ENCODE peak calls at places on chromosomes 1 and 21, in ten cellular contexts. One of them, this sample, is unnamed.

GRCh38 chr1:104402178-104402577 is 652.5 kb downstream of the AMY1C start:
- DNase-seq in CD8-positive, alpha-beta T cell: no peak
- DNase-seq in NB4: no peak
- DNase-seq in sigmoid colon: no peak
- DNase-seq in AG04449: no peak
- DNase-seq in CD8-positive, alpha-beta memory T cell: no peak
- DNase-seq in right atrium auricular region: no peak
- DNase-seq in HFF-Myc: no peak
- DNase-seq in cardiac muscle cell: no peak
- DNase-seq in transverse colon: no peak
- DNase-seq in this sample: no peak

GRCh38 chr1:155253797-155254196 is 1.5 kb downstream of the ENTREP3 start:
- DNase-seq in CD8-positive, alpha-beta T cell: no peak
- DNase-seq in NB4: no peak
- DNase-seq in sigmoid colon: no peak
- DNase-seq in AG04449: no peak
- DNase-seq in CD8-positive, alpha-beta memory T cell: no peak
- DNase-seq in right atrium auricular region: no peak
- DNase-seq in HFF-Myc: no peak
- DNase-seq in cardiac muscle cell: no peak
- DNase-seq in transverse colon: no peak
- DNase-seq in this sample: no peak

GRCh38 chr1:40312238-40313205 is 4.6 kb downstream of the COL9A2 start:
- DNase-seq in CD8-positive, alpha-beta T cell: no peak
- DNase-seq in NB4: peak
- DNase-seq in sigmoid colon: no peak
- DNase-seq in AG04449: no peak
- DNase-seq in CD8-positive, alpha-beta memory T cell: no peak
- DNase-seq in right atrium auricular region: no peak
- DNase-seq in HFF-Myc: no peak
- DNase-seq in cardiac muscle cell: no peak
- DNase-seq in transverse colon: peak
- DNase-seq in this sample: no peak

GRCh38 chr1:178870944-178871343 is at the start of gene ANGPTL1:
- DNase-seq in CD8-positive, alpha-beta T cell: no peak
- DNase-seq in NB4: peak
- DNase-seq in sigmoid colon: no peak
- DNase-seq in AG04449: no peak
- DNase-seq in CD8-positive, alpha-beta memory T cell: no peak
- DNase-seq in right atrium auricular region: no peak
- DNase-seq in HFF-Myc: peak
- DNase-seq in cardiac muscle cell: peak
- DNase-seq in transverse colon: no peak
- DNase-seq in this sample: no peak

GRCh38 chr21:45514311-45515021 is 27.8 kb downstream of the SLC19A1 start:
- DNase-seq in CD8-positive, alpha-beta T cell: peak
- DNase-seq in NB4: no peak
- DNase-seq in sigmoid colon: peak
- DNase-seq in AG04449: no peak
- DNase-seq in CD8-positive, alpha-beta memory T cell: peak
- DNase-seq in right atrium auricular region: no peak
- DNase-seq in HFF-Myc: no peak
- DNase-seq in cardiac muscle cell: no peak
- DNase-seq in transverse colon: no peak
- DNase-seq in this sample: no peak

GRCh38 chr1:211017066-211017691 is 116.8 kb downstream of the KCNH1 start:
- DNase-seq in CD8-positive, alpha-beta T cell: no peak
- DNase-seq in NB4: no peak
- DNase-seq in sigmoid colon: no peak
- DNase-seq in AG04449: no peak
- DNase-seq in CD8-positive, alpha-beta memory T cell: no peak
- DNase-seq in right atrium auricular region: no peak
- DNase-seq in HFF-Myc: no peak
- DNase-seq in cardiac muscle cell: no peak
- DNase-seq in transverse colon: no peak
- DNase-seq in this sample: no peak

GRCh38 chr1:210364479-210364878 is 35.8 kb downstream of the HHAT start:
- DNase-seq in CD8-positive, alpha-beta T cell: no peak
- DNase-seq in NB4: no peak
- DNase-seq in sigmoid colon: no peak
- DNase-seq in AG04449: no peak
- DNase-seq in CD8-positive, alpha-beta memory T cell: no peak
- DNase-seq in right atrium auricular region: no peak
- DNase-seq in HFF-Myc: no peak
- DNase-seq in cardiac muscle cell: no peak
- DNase-seq in transverse colon: no peak
- DNase-seq in this sample: no peak

GRCh38 chr1:11053758-11054137 is 6.1 kb downstream of the SRM start:
- DNase-seq in CD8-positive, alpha-beta T cell: no peak
- DNase-seq in NB4: peak
- DNase-seq in sigmoid colon: no peak
- DNase-seq in AG04449: no peak
- DNase-seq in CD8-positive, alpha-beta memory T cell: no peak
- DNase-seq in right atrium auricular region: no peak
- DNase-seq in HFF-Myc: no peak
- DNase-seq in cardiac muscle cell: no peak
- DNase-seq in transverse colon: no peak
- DNase-seq in this sample: no peak

GRCh38 chr1:243598433-243598832 is 251.6 kb downstream of the AKT3 start:
- DNase-seq in CD8-positive, alpha-beta T cell: peak
- DNase-seq in NB4: peak
- DNase-seq in sigmoid colon: no peak
- DNase-seq in AG04449: peak
- DNase-seq in CD8-positive, alpha-beta memory T cell: peak
- DNase-seq in right atrium auricular region: no peak
- DNase-seq in HFF-Myc: peak
- DNase-seq in cardiac muscle cell: peak
- DNase-seq in transverse colon: no peak
- DNase-seq in this sample: peak

GRCh38 chr1:59295603-59296002 is 1.3 kb upstream of the FGGY start:
- DNase-seq in CD8-positive, alpha-beta T cell: no peak
- DNase-seq in NB4: no peak
- DNase-seq in sigmoid colon: no peak
- DNase-seq in AG04449: no peak
- DNase-seq in CD8-positive, alpha-beta memory T cell: no peak
- DNase-seq in right atrium auricular region: no peak
- DNase-seq in HFF-Myc: no peak
- DNase-seq in cardiac muscle cell: no peak
- DNase-seq in transverse colon: no peak
- DNase-seq in this sample: no peak

GRCh38 chr1:59296358-59297256 is at the start of gene FGGY:
- DNase-seq in CD8-positive, alpha-beta T cell: peak
- DNase-seq in NB4: peak
- DNase-seq in sigmoid colon: peak
- DNase-seq in AG04449: peak
- DNase-seq in CD8-positive, alpha-beta memory T cell: peak
- DNase-seq in right atrium auricular region: peak
- DNase-seq in HFF-Myc: peak
- DNase-seq in cardiac muscle cell: peak
- DNase-seq in transverse colon: peak
- DNase-seq in this sample: peak

GRCh38 chr1:59298710-59299346 is 1.9 kb downstream of the FGGY start:
- DNase-seq in CD8-positive, alpha-beta T cell: no peak
- DNase-seq in NB4: no peak
- DNase-seq in sigmoid colon: no peak
- DNase-seq in AG04449: no peak
- DNase-seq in CD8-positive, alpha-beta memory T cell: no peak
- DNase-seq in right atrium auricular region: no peak
- DNase-seq in HFF-Myc: no peak
- DNase-seq in cardiac muscle cell: no peak
- DNase-seq in transverse colon: no peak
- DNase-seq in this sample: no peak

GRCh38 chr1:59294423-59294822 is 2.5 kb upstream of the FGGY start:
- DNase-seq in CD8-positive, alpha-beta T cell: no peak
- DNase-seq in NB4: no peak
- DNase-seq in sigmoid colon: no peak
- DNase-seq in AG04449: no peak
- DNase-seq in CD8-positive, alpha-beta memory T cell: no peak
- DNase-seq in right atrium auricular region: no peak
- DNase-seq in HFF-Myc: no peak
- DNase-seq in cardiac muscle cell: no peak
- DNase-seq in transverse colon: no peak
- DNase-seq in this sample: no peak

DNA sequence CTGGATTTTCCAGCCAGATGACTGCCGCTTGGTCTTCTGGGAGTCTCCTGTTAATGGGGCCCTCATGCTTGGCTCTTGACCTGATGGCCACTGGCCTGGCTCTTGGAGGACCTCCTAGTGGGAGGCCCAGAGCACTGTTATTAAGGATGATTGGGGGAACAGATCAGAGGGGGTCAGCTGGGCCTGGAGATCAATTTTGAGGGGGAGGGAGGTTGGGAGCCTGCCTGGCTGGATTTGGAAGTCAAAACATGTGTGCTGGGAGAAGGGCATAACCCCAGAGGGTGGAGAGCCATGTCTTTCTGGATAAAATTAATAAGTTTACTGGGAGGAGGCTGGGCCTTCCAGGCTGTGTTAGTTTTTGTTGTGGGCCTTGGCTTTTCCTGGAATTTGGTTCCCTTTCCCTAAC is 1.3 kb downstream of the FGGY start:
- DNase-seq in CD8-positive, alpha-beta T cell: no peak
- DNase-seq in NB4: no peak
- DNase-seq in sigmoid colon: peak
- DNase-seq in AG04449: no peak
- DNase-seq in CD8-positive, alpha-beta memory T cell: no peak
- DNase-seq in right atrium auricular region: no peak
- DNase-seq in HFF-Myc: no peak
- DNase-seq in cardiac muscle cell: no peak
- DNase-seq in transverse colon: no peak
- DNase-seq in this sample: no peak
- H3K4me3 ChIP-seq in CD8-positive, alpha-beta T cell: no peak
- H3K4me3 ChIP-seq in NB4: no peak
- H3K4me3 ChIP-seq in sigmoid colon: no peak
- H3K4me3 ChIP-seq in AG04449: no peak
- H3K4me3 ChIP-seq in CD8-positive, alpha-beta memory T cell: no peak
- H3K4me3 ChIP-seq in right atrium auricular region: no peak
- H3K4me3 ChIP-seq in HFF-Myc: no peak
- H3K4me3 ChIP-seq in cardiac muscle cell: no peak
- H3K4me3 ChIP-seq in transverse colon: no peak
- H3K4me3 ChIP-seq in this sample: no peak

GRCh38 chr1:2290171-2290578 is 62.1 kb downstream of the SKI start:
- DNase-seq in CD8-positive, alpha-beta T cell: no peak
- DNase-seq in NB4: no peak
- DNase-seq in sigmoid colon: no peak
- DNase-seq in AG04449: no peak
- DNase-seq in CD8-positive, alpha-beta memory T cell: no peak
- DNase-seq in right atrium auricular region: no peak
- DNase-seq in HFF-Myc: no peak
- DNase-seq in cardiac muscle cell: no peak
- DNase-seq in transverse colon: no peak
- DNase-seq in this sample: no peak
- H3K4me3 ChIP-seq in CD8-positive, alpha-beta T cell: peak
- H3K4me3 ChIP-seq in NB4: no peak
- H3K4me3 ChIP-seq in sigmoid colon: peak
- H3K4me3 ChIP-seq in AG04449: no peak
- H3K4me3 ChIP-seq in CD8-positive, alpha-beta memory T cell: peak
- H3K4me3 ChIP-seq in right atrium auricular region: peak
- H3K4me3 ChIP-seq in HFF-Myc: no peak
- H3K4me3 ChIP-seq in cardiac muscle cell: no peak
- H3K4me3 ChIP-seq in transverse colon: no peak
- H3K4me3 ChIP-seq in this sample: peak

DNA sequence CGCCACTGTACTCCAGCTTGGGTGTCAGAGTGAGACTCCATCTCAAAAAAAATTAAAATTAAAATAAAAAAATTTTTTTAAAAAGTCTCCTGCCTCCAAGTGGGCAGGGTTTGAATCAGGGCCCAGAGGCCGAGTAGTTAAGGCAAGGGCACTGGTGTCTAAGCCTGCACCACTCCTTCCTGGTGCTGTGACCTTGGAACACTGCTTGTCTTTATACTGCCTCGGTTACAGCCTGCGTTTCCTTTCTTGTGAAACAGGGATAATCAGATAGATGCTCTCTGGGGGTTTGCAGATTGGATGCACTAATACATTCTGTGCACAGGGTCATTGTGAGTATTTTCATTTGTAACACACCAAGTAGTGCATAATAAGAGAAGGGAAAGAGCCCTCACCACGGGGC is 58.4 kb upstream of the EFHD2 start:
- DNase-seq in CD8-positive, alpha-beta T cell: no peak
- DNase-seq in NB4: no peak
- DNase-seq in sigmoid colon: no peak
- DNase-seq in AG04449: no peak
- DNase-seq in CD8-positive, alpha-beta memory T cell: no peak
- DNase-seq in right atrium auricular region: no peak
- DNase-seq in HFF-Myc: no peak
- DNase-seq in cardiac muscle cell: peak
- DNase-seq in transverse colon: peak
- DNase-seq in this sample: no peak
- H3K4me3 ChIP-seq in CD8-positive, alpha-beta T cell: no peak
- H3K4me3 ChIP-seq in NB4: no peak
- H3K4me3 ChIP-seq in sigmoid colon: no peak
- H3K4me3 ChIP-seq in AG04449: no peak
- H3K4me3 ChIP-seq in CD8-positive, alpha-beta memory T cell: no peak
- H3K4me3 ChIP-seq in right atrium auricular region: no peak
- H3K4me3 ChIP-seq in HFF-Myc: no peak
- H3K4me3 ChIP-seq in cardiac muscle cell: no peak
- H3K4me3 ChIP-seq in transverse colon: no peak
- H3K4me3 ChIP-seq in this sample: no peak

GRCh38 chr1:231332761-231333160 is 4.9 kb downstream of the EXOC8 start:
- DNase-seq in CD8-positive, alpha-beta T cell: no peak
- DNase-seq in NB4: no peak
- DNase-seq in sigmoid colon: no peak
- DNase-seq in AG04449: no peak
- DNase-seq in CD8-positive, alpha-beta memory T cell: no peak
- DNase-seq in right atrium auricular region: no peak
- DNase-seq in HFF-Myc: no peak
- DNase-seq in cardiac muscle cell: no peak
- DNase-seq in transverse colon: no peak
- DNase-seq in this sample: no peak
- H3K4me3 ChIP-seq in CD8-positive, alpha-beta T cell: no peak
- H3K4me3 ChIP-seq in NB4: peak
- H3K4me3 ChIP-seq in sigmoid colon: no peak
- H3K4me3 ChIP-seq in AG04449: no peak
- H3K4me3 ChIP-seq in CD8-positive, alpha-beta memory T cell: no peak
- H3K4me3 ChIP-seq in right atrium auricular region: no peak
- H3K4me3 ChIP-seq in HFF-Myc: peak
- H3K4me3 ChIP-seq in cardiac muscle cell: no peak
- H3K4me3 ChIP-seq in transverse colon: no peak
- H3K4me3 ChIP-seq in this sample: no peak

GRCh38 chr1:23196627-23197328 is 20.5 kb downstream of the HTR1D start:
- DNase-seq in CD8-positive, alpha-beta T cell: no peak
- DNase-seq in NB4: no peak
- DNase-seq in sigmoid colon: no peak
- DNase-seq in AG04449: peak
- DNase-seq in CD8-positive, alpha-beta memory T cell: no peak
- DNase-seq in right atrium auricular region: no peak
- DNase-seq in HFF-Myc: peak
- DNase-seq in cardiac muscle cell: peak
- DNase-seq in transverse colon: no peak
- DNase-seq in this sample: no peak
- H3K4me3 ChIP-seq in CD8-positive, alpha-beta T cell: no peak
- H3K4me3 ChIP-seq in NB4: no peak
- H3K4me3 ChIP-seq in sigmoid colon: no peak
- H3K4me3 ChIP-seq in AG04449: no peak
- H3K4me3 ChIP-seq in CD8-positive, alpha-beta memory T cell: no peak
- H3K4me3 ChIP-seq in right atrium auricular region: no peak
- H3K4me3 ChIP-seq in HFF-Myc: no peak
- H3K4me3 ChIP-seq in cardiac muscle cell: no peak
- H3K4me3 ChIP-seq in transverse colon: no peak
- H3K4me3 ChIP-seq in this sample: no peak

GRCh38 chr1:174799136-174799479 is 200.6 kb upstream of the CACYBP start:
- DNase-seq in CD8-positive, alpha-beta T cell: no peak
- DNase-seq in NB4: no peak
- DNase-seq in sigmoid colon: no peak
- DNase-seq in AG04449: no peak
- DNase-seq in CD8-positive, alpha-beta memory T cell: no peak
- DNase-seq in right atrium auricular region: no peak
- DNase-seq in HFF-Myc: no peak
- DNase-seq in cardiac muscle cell: no peak
- DNase-seq in transverse colon: no peak
- DNase-seq in this sample: no peak
- H3K4me3 ChIP-seq in CD8-positive, alpha-beta T cell: peak
- H3K4me3 ChIP-seq in NB4: no peak
- H3K4me3 ChIP-seq in sigmoid colon: peak
- H3K4me3 ChIP-seq in AG04449: peak
- H3K4me3 ChIP-seq in CD8-positive, alpha-beta memory T cell: peak
- H3K4me3 ChIP-seq in right atrium auricular region: peak
- H3K4me3 ChIP-seq in HFF-Myc: no peak
- H3K4me3 ChIP-seq in cardiac muscle cell: no peak
- H3K4me3 ChIP-seq in transverse colon: no peak
- H3K4me3 ChIP-seq in this sample: no peak

This sample was measured in Jurkat, Clone E6-1.